ENCODE peak calls at places on chromosomes 1 and 21, in eight cellular contexts. F is HT1080; H is left cardiac atrium; Q is cardiac fibroblast; T is renal cortical epithelial cell; N is stimulated activated effector memory CD8-positive, alpha-beta T cell treated with anti-CD3 and anti-CD28 coated beads, Interleukin-12 subunit alpha, Interleukin-12 subunit beta, amount 100 ng/mL, for 72 hours; W is GM12864; Y is brain pericyte. C is an unnamed sample.
A peak's percentile ranks its signal among the peaks of the same experiment; 100 is the strongest.

GRCh38 chr1:11499825-11500331 is 20.9 kb downstream of the DISP3 start:
- DNase-seq in F (no peak), H (no peak), Q (no peak), T (no peak), N (no peak), W (no peak), Y (no peak), C (peak; percentile 35)

GRCh38 chr21:34737115-34737514 is 68.3 kb downstream of the CLIC6 start:
- DNase-seq in F (no peak), H (no peak), Q (no peak), T (peak; percentile 26), N (no peak), W (no peak), Y (no peak), C (no peak)

GRCh38 chr1:209368864-209369598 is 214.5 kb upstream of the CAMK1G start:
- DNase-seq in F (peak; percentile 94), H (peak; percentile 38), Q (peak; percentile 96), T (peak; percentile 84), N (no peak), W (no peak), Y (no peak), C (peak; percentile 72)

GRCh38 chr21:38806153-38806941 is 618 bp downstream of the ETS2 start:
- DNase-seq in F (no peak), H (peak; percentile 57), Q (no peak), T (no peak), N (peak; percentile 71), W (no peak), Y (no peak), C (peak; percentile 78)

GRCh38 chr1:173297798-173298391 is 90.8 kb upstream of the TNFSF4 start:
- DNase-seq in F (no peak), H (no peak), Q (no peak), T (peak; percentile 4), N (peak; percentile 72), W (peak; percentile 70), Y (no peak), C (no peak)

GRCh38 chr1:223189903-223190724 is 47.1 kb upstream of the TLR5 start:
- DNase-seq in F (peak; percentile 75), H (no peak), Q (peak; percentile 47), T (no peak), N (peak; percentile 78), W (no peak), Y (no peak), C (no peak)

GRCh38 chr1:210646258-210646616 is 317.5 kb downstream of the HHAT start:
- DNase-seq in F (no peak), H (no peak), Q (no peak), T (no peak), N (no peak), W (no peak), Y (no peak), C (no peak)

GRCh38 chr1:200885564-200886402 is 8.9 kb upstream of the INAVA start:
- DNase-seq in F (no peak), H (no peak), Q (no peak), T (no peak), N (no peak), W (no peak), Y (no peak), C (no peak)

GRCh38 chr1:151934048-151934493 is 24.8 kb upstream of the THEM4 start:
- DNase-seq in F (peak; percentile 68), H (no peak), Q (peak; percentile 76), T (peak; percentile 62), N (peak; percentile 62), W (no peak), Y (no peak), C (no peak)

GRCh38 chr1:45585496-45586075 is 1.7 kb downstream of the NASP start:
- DNase-seq in F (no peak), H (no peak), Q (no peak), T (no peak), N (no peak), W (no peak), Y (no peak), C (no peak)